ENCODE peak calls at places on chromosomes 5 and 9, in ten cellular contexts. H is lower leg skin, S is HepG2, X is heart left ventricle, Q is stomach, Z is NB4, F is A549, A is ovary, G is GM12892, N is body of pancreas. W is an unnamed sample.

GRCh38 chr5:80933061-80933460 is 27.1 kb upstream of the RASGRF2 start:
- DNase-seq in H (no peak), S (no peak), X (no peak), Q (no peak), Z (no peak), F (no peak), A (no peak), G (no peak), N (no peak), W (no peak)

GRCh38 chr5:123549256-123549904 is 37.4 kb downstream of the CSNK1G3 start:
- DNase-seq in H (no peak), S (no peak), X (no peak), Q (no peak), Z (peak; percentile 27), F (no peak), A (no peak), G (peak; percentile 2), N (no peak), W (no peak)

GRCh38 chr5:35246928-35247644 is 16.8 kb upstream of the PRLR start:
- DNase-seq in H (no peak), S (no peak), X (peak; percentile 63), Q (peak; percentile 86), Z (no peak), F (no peak), A (peak; percentile 39), G (no peak), N (peak; percentile 78), W (peak; percentile 64)

GRCh38 chr9:84851935-84852585 is 182.5 kb downstream of the NTRK2 start:
- DNase-seq in H (peak; percentile 68), S (no peak), X (peak; percentile 41), Q (peak; percentile 34), Z (no peak), F (peak; percentile 49), A (peak; percentile 28), G (no peak), N (peak; percentile 27), W (no peak)

GRCh38 chr5:173291722-173292658 is 36.2 kb downstream of the STC2 start:
- DNase-seq in H (no peak), S (no peak), X (no peak), Q (no peak), Z (no peak), F (no peak), A (no peak), G (no peak), N (no peak), W (no peak)

GRCh38 chr5:173583384-173583783 is 33.1 kb downstream of the BOD1 start:
- DNase-seq in H (no peak), S (no peak), X (no peak), Q (no peak), Z (no peak), F (no peak), A (no peak), G (no peak), N (no peak), W (no peak)

GRCh38 chr5:181203842-181204560 is 995 bp downstream of the TRIM7 start:
- DNase-seq in H (no peak), S (no peak), X (no peak), Q (no peak), Z (no peak), F (peak; percentile 60), A (no peak), G (no peak), N (peak; percentile 32), W (no peak)

GRCh38 chr5:53321073-53321472 is 159.4 kb upstream of the FST start:
- DNase-seq in H (no peak), S (no peak), X (no peak), Q (no peak), Z (no peak), F (no peak), A (no peak), G (no peak), N (no peak), W (no peak)

GRCh38 chr5:90000351-90000750 is 409.2 kb downstream of the CETN3 start:
- DNase-seq in H (no peak), S (no peak), X (no peak), Q (no peak), Z (peak; percentile 5), F (no peak), A (no peak), G (no peak), N (no peak), W (peak; percentile 17)

GRCh38 chr5:159504857-159505304 is 174.6 kb upstream of the IL12B start:
- DNase-seq in H (no peak), S (no peak), X (peak; percentile 54), Q (no peak), Z (no peak), F (no peak), A (peak; percentile 68), G (no peak), N (no peak), W (peak; percentile 31)

DNA sequence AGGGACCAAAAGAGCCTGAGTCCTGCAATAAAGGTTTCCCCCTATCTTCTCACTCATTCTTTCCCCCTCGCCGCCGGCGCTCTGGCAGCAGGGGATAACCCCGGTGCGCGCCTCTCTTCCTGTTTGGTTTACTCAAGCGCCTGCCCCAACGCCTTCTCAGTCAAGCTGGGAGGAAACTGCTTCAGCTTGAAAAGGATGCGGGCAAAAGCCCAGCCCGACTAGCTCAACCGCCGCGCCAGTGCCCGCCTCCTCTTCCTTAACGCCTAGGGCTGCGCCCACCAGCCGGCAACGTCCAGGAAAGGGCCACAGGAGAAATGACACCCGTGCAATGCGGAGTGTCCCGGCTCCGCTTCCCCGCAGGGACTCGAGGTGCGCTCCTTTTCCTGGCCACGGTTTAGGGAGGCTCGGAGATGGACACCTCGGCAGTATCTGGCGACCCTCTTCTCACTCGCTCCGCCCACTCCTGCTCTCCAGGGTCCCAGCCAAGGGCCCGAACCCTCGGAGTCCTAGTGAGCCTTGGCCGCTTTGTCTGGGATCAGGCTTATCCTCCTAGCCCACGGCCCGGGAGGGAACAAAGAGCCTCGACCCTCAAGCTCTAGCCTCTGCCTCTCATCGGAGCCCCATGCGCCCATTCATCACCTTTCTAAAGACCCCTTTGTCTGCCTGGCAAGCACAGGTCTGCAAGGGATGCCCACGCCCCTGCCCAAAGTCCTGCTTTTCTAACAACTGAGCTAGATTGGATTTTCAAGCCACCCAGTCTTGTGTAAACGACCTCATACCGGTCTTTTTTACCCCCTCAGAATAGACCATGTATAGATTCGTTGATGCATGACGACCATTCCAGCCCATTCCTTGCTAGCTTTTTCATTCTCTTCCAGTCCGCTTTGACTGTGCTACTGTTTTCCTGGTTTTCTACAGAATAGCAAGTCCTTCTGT is 2.0 kb downstream of the ST8SIA4 start:
- DNase-seq in H (peak; percentile 69), S (no peak), X (peak; percentile 84), Q (peak; percentile 70), Z (peak; percentile 98), F (no peak), A (peak; percentile 24), G (peak; percentile 40), N (no peak), W (peak; percentile 56)
- TF ChIP-seq POLR2A in H (no peak), S (no peak), X (no peak), Q (no peak), Z (no peak), F (peak; percentile 21), A (no peak), G (peak; percentile 83), N (no peak), W (no peak)

GRCh38 chr9:112166176-112167140 is 8.6 kb downstream of the SUSD1 start:
- DNase-seq in H (no peak), S (peak; percentile 47), X (peak; percentile 42), Q (no peak), Z (peak; percentile 50), F (peak; percentile 51), A (peak; percentile 18), G (no peak), N (no peak), W (no peak)
- TF ChIP-seq POLR2A in H (no peak), S (no peak), X (no peak), Q (no peak), Z (no peak), F (no peak), A (no peak), G (no peak), N (no peak), W (no peak)

GRCh38 chr9:107340920-107341632 is 58.0 kb downstream of the RAD23B start:
- DNase-seq in H (peak; percentile 67), S (peak; percentile 70), X (peak; percentile 76), Q (peak; percentile 89), Z (peak; percentile 67), F (peak; percentile 74), A (peak; percentile 71), G (peak; percentile 70), N (peak; percentile 86), W (peak; percentile 90)
- TF ChIP-seq POLR2A in H (no peak), S (no peak), X (no peak), Q (no peak), Z (no peak), F (no peak), A (no peak), G (no peak), N (no peak), W (no peak)

GRCh38 chr5:54742417-54742889 is 224.9 kb downstream of the SNX18 start:
- DNase-seq in H (no peak), S (no peak), X (peak; percentile 36), Q (peak; percentile 89), Z (no peak), F (peak; percentile 19), A (no peak), G (no peak), N (peak; percentile 21), W (no peak)
- TF ChIP-seq POLR2A in H (no peak), S (no peak), X (no peak), Q (no peak), Z (no peak), F (no peak), A (no peak), G (no peak), N (no peak), W (no peak)

GRCh38 chr9:129028192-129028966 is at the start of gene SH3GLB2:
- DNase-seq in H (peak; percentile 89), S (peak; percentile 79), X (peak; percentile 95), Q (peak; percentile 95), Z (peak; percentile 92), F (peak; percentile 83), A (peak; percentile 95), G (peak; percentile 91), N (peak; percentile 97), W (peak; percentile 94)
- TF ChIP-seq POLR2A in H (no peak), S (no peak), X (no peak), Q (no peak), Z (no peak), F (peak; percentile 62), A (no peak), G (no peak), N (no peak), W (no peak)

GRCh38 chr9:91117959-91118651 is 243.6 kb downstream of the AUH start:
- DNase-seq in H (peak; percentile 65), S (no peak), X (peak; percentile 92), Q (peak; percentile 73), Z (no peak), F (no peak), A (peak; percentile 89), G (no peak), N (peak; percentile 75), W (peak; percentile 89)
- TF ChIP-seq POLR2A in H (no peak), S (no peak), X (peak; percentile 5), Q (no peak), Z (no peak), F (no peak), A (peak; percentile 43), G (no peak), N (no peak), W (no peak)